ENCODE peak calls at places on chromosomes 5 and 9, in four cellular contexts. G, X, N and A are unnamed samples.

GRCh38 chr9:86945868-86946711 is 1.2 kb downstream of the GAS1 start:
- DNase-seq in G (peak), X (peak), N (peak), A (peak)

GRCh38 chr5:78320461-78320860 is 26.0 kb upstream of the AP3B1 start:
- DNase-seq in G (peak), X (no peak), N (peak), A (peak)

GRCh38 chr9:87337335-87338074 is 160.2 kb upstream of the DAPK1 start:
- DNase-seq in G (no peak), X (peak), N (peak), A (peak)

GRCh38 chr5:159316519-159317383 is 13.5 kb downstream of the IL12B start:
- DNase-seq in G (peak), X (peak), N (peak), A (peak)

GRCh38 chr9:36441966-36442365 is 41.9 kb upstream of the RNF38 start:
- DNase-seq in G (no peak), X (no peak), N (no peak), A (peak)

GRCh38 chr9:6605202-6605601 is 40.3 kb downstream of the GLDC start:
- DNase-seq in G (no peak), X (no peak), N (no peak), A (no peak)

GRCh38 chr9:93501406-93501805 is 48.0 kb upstream of the FAM120AOS start:
- DNase-seq in G (no peak), X (no peak), N (peak), A (no peak)

GRCh38 chr9:106800691-106801090 is 62.3 kb upstream of the ZNF462 start:
- DNase-seq in G (no peak), X (no peak), N (no peak), A (no peak)

GRCh38 chr9:113302792-113303418 is at the start of gene RNF183:
- DNase-seq in G (no peak), X (peak), N (no peak), A (no peak)

GRCh38 chr5:141476132-141476909 is 555 bp downstream of the PCDHGC3 start:
- DNase-seq in G (peak), X (peak), N (peak), A (peak)

GRCh38 chr5:157908459-157908858 is 49.5 kb upstream of the CLINT1 start:
- DNase-seq in G (no peak), X (no peak), N (no peak), A (no peak)

GRCh38 chr5:172113036-172113435 is 75.0 kb downstream of the STK10 start:
- DNase-seq in G (no peak), X (no peak), N (no peak), A (no peak)

GRCh38 chr5:57316798-57317327 is 143.0 kb downstream of the GPBP1 start:
- DNase-seq in G (peak), X (no peak), N (peak), A (peak)

GRCh38 chr5:94039101-94039500 is 297.7 kb upstream of the POU5F2 start:
- DNase-seq in G (no peak), X (no peak), N (no peak), A (peak)

GRCh38 chr5:168314735-168315411 is 23.4 kb downstream of the WWC1 start:
- DNase-seq in G (peak), X (peak), N (peak), A (peak)

GRCh38 chr9:136676297-136676794 is 10.9 kb downstream of the AGPAT2 start:
- DNase-seq in G (no peak), X (no peak), N (no peak), A (no peak)

GRCh38 chr9:136673970-136674785 is 11.5 kb downstream of the EGFL7 start:
- DNase-seq in G (no peak), X (no peak), N (no peak), A (no peak)

GRCh38 chr9:136675477-136676296 is 11.6 kb downstream of the AGPAT2 start:
- DNase-seq in G (no peak), X (no peak), N (no peak), A (no peak)

GRCh38 chr9:136673088-136673969 is 10.6 kb downstream of the EGFL7 start:
- DNase-seq in G (no peak), X (no peak), N (no peak), A (no peak)

GRCh38 chr9:136674786-136675349 is 12.2 kb downstream of the EGFL7 start:
- DNase-seq in G (no peak), X (no peak), N (no peak), A (peak)
- H2BK5ac ChIP-seq in G (no peak), X (no peak), N (no peak), A (no peak)

DNA sequence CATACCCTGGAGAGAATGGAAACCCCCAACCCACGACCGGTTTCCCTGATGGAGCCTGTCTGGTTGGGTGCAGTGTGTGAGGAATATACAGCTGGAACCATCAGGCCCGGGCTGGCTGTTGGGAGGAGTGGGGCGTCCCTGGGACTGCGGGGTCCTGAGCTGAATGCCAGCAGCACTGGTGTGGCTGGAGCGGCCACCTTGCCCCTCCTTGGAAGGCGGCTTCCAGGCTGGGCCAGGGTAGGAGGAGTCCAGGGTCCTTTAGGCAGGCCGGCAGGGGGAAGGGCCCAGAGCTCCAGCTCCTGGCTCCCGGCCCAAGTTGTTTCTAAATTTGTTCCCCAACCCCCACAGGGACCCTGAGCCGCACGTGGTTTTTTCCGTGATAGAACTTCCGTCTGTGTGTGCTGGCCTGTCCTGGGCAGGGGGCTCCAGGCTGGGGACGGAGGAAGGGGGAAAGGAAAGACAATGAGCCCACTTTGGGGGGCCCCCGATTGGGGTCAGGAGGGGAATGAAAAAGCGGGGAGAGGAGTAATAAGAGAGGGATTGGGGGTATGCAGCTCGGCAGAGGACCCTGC is 683 bp upstream of the TOR4A start:
- DNase-seq in G (peak), X (peak), N (peak), A (peak)
- H2BK120ac ChIP-seq in G (peak), X (no peak), N (peak), A (no peak)

GRCh38 chr9:32395483-32396216 is 11.2 kb downstream of the ACO1 start:
- DNase-seq in G (peak), X (no peak), N (peak), A (no peak)
- H3K9ac ChIP-seq in G (peak), X (no peak), N (peak), A (no peak)

GRCh38 chr9:125359011-125359410 is 97.4 kb downstream of the GAPVD1 start:
- DNase-seq in G (no peak), X (no peak), N (no peak), A (no peak)

GRCh38 chr9:125360621-125361020 is 99.0 kb downstream of the GAPVD1 start:
- DNase-seq in G (no peak), X (no peak), N (no peak), A (no peak)

GRCh38 chr9:125361837-125362531 is 100.4 kb downstream of the GAPVD1 start:
- DNase-seq in G (peak), X (no peak), N (peak), A (peak)

GRCh38 chr9:125355601-125356000 is 94.0 kb downstream of the GAPVD1 start:
- DNase-seq in G (no peak), X (no peak), N (no peak), A (no peak)

DNA sequence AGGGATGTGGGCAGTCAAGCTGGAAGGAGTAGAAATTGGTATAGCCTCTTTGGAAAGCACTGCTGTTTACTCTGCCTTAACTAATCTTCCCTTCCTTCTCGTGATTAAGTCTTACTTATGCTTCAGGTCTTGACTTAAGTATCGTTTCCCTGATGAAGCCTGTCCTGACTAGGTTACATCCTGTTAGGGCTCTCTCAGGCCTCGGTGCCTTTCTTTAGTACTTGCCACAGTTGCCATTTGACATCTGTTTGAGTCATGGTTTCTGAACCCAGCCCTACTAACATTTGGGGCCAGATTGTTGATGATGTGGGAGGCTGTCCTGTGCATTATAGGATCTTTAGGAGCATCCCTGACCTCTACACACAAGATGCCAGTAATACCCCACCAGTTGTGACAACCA is 94.4 kb downstream of the GAPVD1 start:
- DNase-seq in G (no peak), X (no peak), N (no peak), A (no peak)
- H2BK5ac ChIP-seq in G (no peak), X (no peak), N (no peak), A (no peak)

DNA sequence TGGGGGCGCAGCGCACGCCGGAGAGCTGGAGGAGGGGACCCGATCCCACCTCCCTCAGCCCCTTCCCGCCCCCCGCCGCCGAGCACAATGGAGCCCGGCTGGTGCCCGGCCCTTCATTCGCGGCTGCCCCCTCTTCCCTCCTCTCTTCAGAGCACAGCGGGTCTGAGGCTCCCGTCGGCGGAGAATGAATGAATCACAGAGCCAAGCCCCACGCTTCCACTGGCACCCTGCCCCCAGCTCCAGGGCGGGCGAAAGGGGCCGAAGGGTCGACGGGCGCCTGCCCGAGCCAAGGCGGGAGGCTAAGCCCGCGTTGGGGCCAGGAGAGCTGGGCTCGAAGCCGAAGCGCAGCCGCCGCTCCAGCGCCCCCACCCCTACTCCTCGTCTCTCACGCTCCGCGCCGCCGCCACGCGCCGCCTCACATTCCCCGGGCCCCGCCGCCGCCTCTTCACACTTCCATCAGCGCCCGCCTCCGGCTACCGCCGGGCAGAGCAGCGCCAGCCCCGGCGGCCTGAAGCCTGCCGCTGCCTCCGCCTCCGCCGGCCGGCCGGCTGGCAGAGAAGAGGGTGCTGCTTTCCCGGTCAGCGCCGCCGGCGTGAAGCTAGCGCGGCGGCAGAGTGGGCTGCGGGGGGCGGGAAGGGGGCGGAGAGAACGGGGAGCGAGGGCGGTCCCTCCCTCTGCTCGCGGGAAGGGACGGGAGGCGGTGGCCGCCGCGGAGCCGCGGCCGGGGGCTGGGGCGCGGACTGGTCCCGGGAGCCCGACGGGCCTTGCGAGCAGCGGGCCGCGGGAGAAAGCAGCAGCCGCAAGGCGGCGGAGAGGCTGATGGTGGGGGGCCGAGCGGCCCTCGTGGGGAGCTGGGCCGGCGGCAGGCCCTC is at the start of gene HOMER1:
- DNase-seq in G (peak), X (peak), N (peak), A (peak)
- H2BK120ac ChIP-seq in G (peak), X (peak), N (peak), A (peak)